ENCODE peak calls at places on chromosomes 3 and 15, in four cellular contexts. X, B, D and W are unnamed samples.

GRCh38 chr3:78571486-78571885 is 1196.3 kb downstream of the ROBO1 start:
- DNase-seq in X (no peak), B (no peak), D (no peak), W (no peak)

GRCh38 chr3:88991496-88991895 is 115.9 kb upstream of the EPHA3 start:
- DNase-seq in X (no peak), B (no peak), D (no peak), W (no peak)

GRCh38 chr3:44885618-44886017 is 11.2 kb downstream of the TGM4 start:
- DNase-seq in X (no peak), B (no peak), D (peak), W (peak)

GRCh38 chr3:8253201-8253600 is 248.4 kb upstream of the LMCD1 start:
- DNase-seq in X (no peak), B (no peak), D (no peak), W (no peak)

GRCh38 chr15:34987182-34987488 is 952 bp downstream of the ZNF770 start:
- DNase-seq in X (no peak), B (no peak), D (no peak), W (no peak)

GRCh38 chr3:191774485-191774884 is 313.5 kb downstream of the PYDC2 start:
- DNase-seq in X (no peak), B (no peak), D (peak), W (peak)

GRCh38 chr3:146308222-146308621 is 57.3 kb upstream of the PLSCR4 start:
- DNase-seq in X (no peak), B (no peak), D (no peak), W (no peak)

GRCh38 chr3:172181936-172182708 is 142.7 kb downstream of the FNDC3B start:
- DNase-seq in X (no peak), B (no peak), D (no peak), W (peak)

GRCh38 chr3:41874022-41874421 is 87.9 kb downstream of the ULK4 start:
- DNase-seq in X (no peak), B (no peak), D (no peak), W (no peak)

GRCh38 chr15:99961011-99961441 is 227.8 kb upstream of the LYSMD4 start:
- DNase-seq in X (peak), B (no peak), D (peak), W (no peak)

GRCh38 chr3:31092748-31093607 is 198.5 kb upstream of the GADL1 start:
- DNase-seq in X (no peak), B (no peak), D (no peak), W (no peak)

GRCh38 chr3:188624384-188624783 is 470.4 kb downstream of the LPP start:
- DNase-seq in X (no peak), B (no peak), D (peak), W (no peak)

GRCh38 chr3:39149498-39150169 is 3.8 kb downstream of the CSRNP1 start:
- DNase-seq in X (no peak), B (no peak), D (peak), W (no peak)

GRCh38 chr15:75456710-75457109 is 5.2 kb upstream of the SIN3A start:
- DNase-seq in X (no peak), B (no peak), D (no peak), W (no peak)

GRCh38 chr3:20478407-20478806 is 292.4 kb upstream of the SGO1 start:
- DNase-seq in X (no peak), B (no peak), D (no peak), W (no peak)

GRCh38 chr3:71101581-71101980 is 481.9 kb downstream of the FOXP1 start:
- DNase-seq in X (no peak), B (no peak), D (no peak), W (no peak)

GRCh38 chr15:41285285-41285684 is 47.1 kb downstream of the OIP5 start:
- DNase-seq in X (no peak), B (no peak), D (no peak), W (no peak)

GRCh38 chr15:45157056-45157455 is 27.3 kb downstream of the DUOX1 start:
- DNase-seq in X (no peak), B (no peak), D (no peak), W (peak)

GRCh38 chr3:105365536-105366301 is 990 bp upstream of the ALCAM start:
- DNase-seq in X (peak), B (no peak), D (no peak), W (peak)

GRCh38 chr3:195003893-195004289 is 267.1 kb downstream of the XXYLT1 start:
- DNase-seq in X (no peak), B (no peak), D (no peak), W (no peak)

GRCh38 chr3:44969170-44969569 is 6.8 kb downstream of the ZDHHC3 start:
- DNase-seq in X (no peak), B (no peak), D (no peak), W (no peak)

GRCh38 chr3:176293277-176293676 is 904.0 kb downstream of the TBL1XR1 start:
- DNase-seq in X (no peak), B (no peak), D (no peak), W (no peak)

GRCh38 chr15:57427367-57427821 is 51.1 kb downstream of the CGNL1 start:
- DNase-seq in X (peak), B (no peak), D (no peak), W (no peak)

GRCh38 chr15:52791776-52792175 is 1.6 kb upstream of the ONECUT1 start:
- DNase-seq in X (no peak), B (no peak), D (no peak), W (no peak)

GRCh38 chr3:147915057-147915456 is 505.9 kb downstream of the ZIC1 start:
- DNase-seq in X (no peak), B (no peak), D (no peak), W (no peak)

GRCh38 chr15:73922186-73923151 is 3.8 kb upstream of the LOXL1 start:
- DNase-seq in X (peak), B (no peak), D (no peak), W (no peak)

GRCh38 chr15:78943692-78944091 is 1.2 kb downstream of the CTSH start:
- DNase-seq in X (no peak), B (no peak), D (peak), W (no peak)

GRCh38 chr15:85331666-85332261 is 48.6 kb upstream of the AKAP13 start:
- DNase-seq in X (no peak), B (no peak), D (no peak), W (no peak)

GRCh38 chr3:38651153-38651789 is 1.8 kb upstream of the SCN5A start:
- DNase-seq in X (peak), B (peak), D (no peak), W (peak)

GRCh38 chr3:111737712-111738097 is 121.4 kb upstream of the PHLDB2 start:
- DNase-seq in X (peak), B (no peak), D (peak), W (no peak)

GRCh38 chr3:133384331-133385027 is 15.4 kb upstream of the BFSP2 start:
- DNase-seq in X (peak), B (peak), D (no peak), W (peak)

GRCh38 chr3:67526246-67526645 is 128.2 kb downstream of the SUCLG2 start:
- DNase-seq in X (no peak), B (no peak), D (no peak), W (peak)

GRCh38 chr3:188914556-188914955 is 257.2 kb upstream of the TPRG1 start:
- DNase-seq in X (no peak), B (no peak), D (no peak), W (no peak)

GRCh38 chr3:38457111-38458003 is 3.7 kb downstream of the ACVR2B start:
- DNase-seq in X (no peak), B (no peak), D (no peak), W (no peak)

GRCh38 chr15:92884813-92885461 is 15.2 kb upstream of the CHD2 start:
- DNase-seq in X (no peak), B (no peak), D (no peak), W (no peak)

GRCh38 chr3:112333386-112334334 is 704 bp downstream of the CD200 start:
- DNase-seq in X (peak), B (peak), D (no peak), W (no peak)

GRCh38 chr15:82100116-82100795 is 54.4 kb upstream of the MEX3B start:
- DNase-seq in X (no peak), B (no peak), D (no peak), W (no peak)

GRCh38 chr3:4351164-4351855 is 48.1 kb downstream of the SETMAR start:
- DNase-seq in X (no peak), B (no peak), D (no peak), W (no peak)
- TF ChIP-seq CTCF in X (no peak), B (peak), D (peak), W (no peak)

GRCh38 chr3:186990878-186991308 is 60.6 kb downstream of the ST6GAL1 start:
- DNase-seq in X (no peak), B (no peak), D (peak), W (peak)

GRCh38 chr3:186991470-186991869 is 61.1 kb downstream of the ST6GAL1 start:
- DNase-seq in X (no peak), B (no peak), D (no peak), W (no peak)

GRCh38 chr3:186988806-186989205 is 58.5 kb downstream of the ST6GAL1 start:
- DNase-seq in X (no peak), B (no peak), D (no peak), W (no peak)

GRCh38 chr3:186990282-186990681 is 60.0 kb downstream of the ST6GAL1 start:
- DNase-seq in X (no peak), B (no peak), D (peak), W (no peak)

GRCh38 chr3:186989429-186989828 is 59.1 kb downstream of the ST6GAL1 start:
- DNase-seq in X (no peak), B (no peak), D (no peak), W (no peak)
- H3K27ac ChIP-seq in X (no peak), B (no peak), D (peak), W (no peak)

DNA sequence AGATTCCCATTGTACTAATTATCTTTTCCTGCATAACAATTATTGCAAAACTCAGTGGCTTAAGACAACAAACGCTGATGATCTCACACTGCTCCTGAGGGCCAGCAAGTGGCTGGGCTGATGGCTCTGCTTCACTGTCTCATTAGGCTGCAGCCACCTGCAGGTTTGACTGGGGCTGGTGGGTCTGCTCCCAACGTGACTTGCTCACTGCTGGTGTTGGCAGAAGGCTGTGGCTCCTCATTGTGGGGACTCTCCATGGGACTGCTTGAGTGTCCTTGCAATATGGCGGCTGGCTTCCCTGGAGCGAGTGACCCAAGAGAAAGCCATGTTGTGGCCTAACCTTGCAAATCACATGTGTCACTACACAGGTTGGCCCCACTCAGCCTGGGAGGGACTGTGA is 71.1 kb downstream of the PLXNA1 start:
- DNase-seq in X (peak), B (peak), D (no peak), W (no peak)
- TF ChIP-seq CTCF in X (no peak), B (no peak), D (no peak), W (no peak)

GRCh38 chr15:77221708-77222107 is 150.8 kb upstream of the TSPAN3 start:
- DNase-seq in X (no peak), B (no peak), D (no peak), W (no peak)
- H3K27ac ChIP-seq in X (no peak), B (no peak), D (no peak), W (no peak)

DNA sequence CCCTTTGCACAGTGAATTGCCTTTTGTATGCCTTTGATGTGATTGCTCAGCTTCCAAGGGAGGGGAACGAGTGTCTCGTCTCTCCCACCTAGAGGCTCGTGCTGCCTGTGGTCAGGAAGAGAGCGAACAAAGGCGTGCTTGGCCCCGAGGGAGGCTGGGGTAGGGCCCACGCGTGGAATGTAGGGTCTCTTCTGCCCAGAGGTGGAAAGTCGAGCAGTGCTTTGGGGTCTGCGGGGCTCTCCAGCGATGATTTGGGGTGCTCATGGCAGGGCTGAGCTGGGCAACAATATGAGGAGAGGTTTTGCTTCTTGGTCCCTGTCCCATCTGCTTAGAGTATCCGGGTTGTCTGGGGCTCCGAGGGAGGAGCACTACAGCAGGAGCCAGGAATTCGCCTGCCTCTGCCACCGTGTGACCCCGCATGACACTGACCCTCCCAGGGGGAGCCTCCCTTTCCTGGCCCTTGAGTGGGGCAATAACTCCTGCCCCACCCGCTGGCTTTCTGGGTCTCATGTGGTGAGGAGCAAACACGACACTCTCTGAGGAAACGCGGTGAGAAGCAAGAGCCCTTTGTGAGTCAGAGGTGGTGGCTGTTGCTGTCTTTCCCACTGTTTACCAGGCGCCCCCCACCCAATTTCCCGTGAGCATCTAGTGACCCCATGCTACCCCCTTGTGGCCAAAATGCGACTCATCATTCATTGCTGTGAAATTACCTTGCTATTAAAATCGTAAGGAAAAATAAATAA is 29.6 kb downstream of the CCNL1 start:
- DNase-seq in X (peak), B (no peak), D (peak), W (peak)
- TF ChIP-seq CTCF in X (peak), B (peak), D (peak), W (peak)

GRCh38 chr15:64856429-64857145 is 14.9 kb downstream of the PLEKHO2 start:
- DNase-seq in X (peak), B (no peak), D (no peak), W (no peak)
- H3K27ac ChIP-seq in X (peak), B (peak), D (no peak), W (peak)

DNA sequence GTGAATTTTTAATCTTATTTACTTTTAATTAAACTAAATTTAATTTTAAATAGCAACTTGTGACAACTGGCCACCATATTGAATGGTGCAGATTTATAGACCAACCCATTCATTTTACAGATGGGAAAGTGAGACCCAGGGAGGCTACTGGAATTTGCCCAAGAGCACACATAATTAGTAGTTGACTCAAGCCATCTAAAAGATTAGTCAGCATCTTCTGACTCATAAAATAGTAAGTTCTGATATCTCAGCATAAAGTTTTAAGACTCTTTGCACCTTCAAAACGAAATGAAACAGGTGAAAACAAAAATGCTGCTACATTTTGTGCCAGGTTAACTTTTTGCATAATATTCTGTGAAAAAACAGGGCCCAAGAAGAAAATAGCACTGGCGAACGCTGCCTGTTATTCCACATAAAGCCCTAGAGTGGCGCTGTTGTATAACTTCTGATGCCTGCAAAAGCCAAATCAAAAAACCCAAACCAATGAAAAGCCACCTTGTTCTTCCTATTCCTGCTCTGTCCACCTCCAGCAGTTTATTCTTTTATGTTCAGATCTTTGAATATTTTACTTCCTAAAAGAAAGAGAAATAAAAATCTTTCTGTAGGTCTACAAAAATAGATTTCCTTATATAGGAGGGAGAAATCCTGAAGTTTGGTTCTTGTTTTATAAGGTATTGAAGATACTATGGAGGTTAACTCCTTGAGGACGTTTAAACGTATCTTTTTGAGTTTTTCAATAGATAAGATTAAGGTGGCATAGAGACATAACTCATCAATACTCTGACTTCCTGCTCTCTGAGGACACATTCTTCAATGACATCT is 62.8 kb downstream of the OTOL1 start:
- DNase-seq in X (no peak), B (no peak), D (no peak), W (peak)
- TF ChIP-seq CTCF in X (no peak), B (peak), D (peak), W (peak)

GRCh38 chr15:36370051-36370734 is 209.2 kb upstream of the CDIN1 start:
- DNase-seq in X (no peak), B (no peak), D (no peak), W (no peak)
- H3K27ac ChIP-seq in X (no peak), B (no peak), D (peak), W (no peak)

DNA sequence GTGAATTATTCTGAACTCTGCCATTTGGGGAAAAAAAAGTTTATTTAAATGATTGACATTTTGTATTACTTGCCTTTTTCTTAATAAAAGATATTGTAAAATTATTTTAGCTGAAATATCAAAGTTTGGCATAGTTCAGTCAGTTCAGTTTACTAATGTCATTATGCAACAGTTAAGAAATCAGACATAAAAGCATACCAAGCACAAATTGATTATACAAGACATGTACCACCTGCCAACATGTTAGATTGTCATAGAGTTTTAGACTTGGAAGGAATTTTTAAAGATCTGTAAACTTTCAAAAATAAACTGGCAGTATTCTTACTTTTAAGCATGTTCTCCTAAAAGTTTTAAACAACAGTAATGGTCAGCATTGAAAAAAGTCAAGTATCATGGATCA is 143.1 kb upstream of the NR2E3 start:
- DNase-seq in X (no peak), B (no peak), D (no peak), W (no peak)
- TF ChIP-seq CTCF in X (no peak), B (no peak), D (no peak), W (no peak)